ENCODE peak calls at places on chromosomes 11 and 22, in eight cellular contexts. K is mesothelial cell of epicardium; P is activated CD8-positive, alpha-beta T cell treated with anti-CD3 and anti-CD28 coated beads for 36 hours; E is epithelial cell of esophagus; F is heart right ventricle; H is H9; Y is fibroblast of pulmonary artery; Q is pancreas. Z is an unnamed sample.

GRCh38 chr11:122686106-122686505 is 30.6 kb downstream of the UBASH3B start:
- DNase-seq in K (no peak), P (no peak), E (peak; percentile 46), F (no peak), H (no peak), Y (no peak), Q (no peak), Z (no peak)

GRCh38 chr11:113615098-113615497 is 91.0 kb downstream of the TMPRSS5 start:
- DNase-seq in K (no peak), P (no peak), E (no peak), F (no peak), H (no peak), Y (no peak), Q (no peak), Z (no peak)

GRCh38 chr11:60974726-60975125 is 3.2 kb downstream of the CD6 start:
- DNase-seq in K (no peak), P (peak; percentile 61), E (no peak), F (no peak), H (no peak), Y (no peak), Q (no peak), Z (no peak)

GRCh38 chr11:67776834-67777530 is 102.6 kb upstream of the ALDH3B2 start:
- DNase-seq in K (no peak), P (no peak), E (no peak), F (no peak), H (no peak), Y (no peak), Q (no peak), Z (no peak)

GRCh38 chr11:17864478-17864941 is 129.9 kb downstream of the KCNC1 start:
- DNase-seq in K (no peak), P (peak; percentile 16), E (peak; percentile 54), F (no peak), H (peak; percentile 51), Y (no peak), Q (no peak), Z (no peak)

GRCh38 chr22:49163258-49163959 is 664.3 kb downstream of the BRD1 start:
- DNase-seq in K (no peak), P (no peak), E (no peak), F (no peak), H (no peak), Y (no peak), Q (peak; percentile 24), Z (no peak)

GRCh38 chr22:30694638-30695350 is at the start of gene OSBP2:
- DNase-seq in K (peak; percentile 32), P (peak; percentile 24), E (peak; percentile 8), F (peak; percentile 5), H (peak; percentile 45), Y (no peak), Q (peak; percentile 89), Z (no peak)

GRCh38 chr22:32617883-32618282 is 143.3 kb downstream of the FBXO7 start:
- DNase-seq in K (no peak), P (no peak), E (no peak), F (no peak), H (no peak), Y (no peak), Q (no peak), Z (no peak)

GRCh38 chr22:30830907-30831306 is 136.2 kb downstream of the OSBP2 start:
- DNase-seq in K (no peak), P (no peak), E (peak; percentile 99), F (peak; percentile 26), H (no peak), Y (peak; percentile 96), Q (no peak), Z (no peak)

GRCh38 chr11:9057888-9058287 is 33.5 kb downstream of the SCUBE2 start:
- DNase-seq in K (no peak), P (no peak), E (no peak), F (no peak), H (peak; percentile 54), Y (no peak), Q (no peak), Z (no peak)
- TF ChIP-seq CTCF in K (no peak), P (no peak), E (no peak), F (no peak), H (no peak), Y (no peak), Q (no peak), Z (no peak)

GRCh38 chr11:6099577-6099976 is 7.9 kb upstream of the OR56B4 start:
- DNase-seq in K (no peak), P (no peak), E (no peak), F (no peak), H (no peak), Y (no peak), Q (no peak), Z (no peak)
- TF ChIP-seq CTCF in K (no peak), P (no peak), E (no peak), F (no peak), H (peak; percentile 52), Y (no peak), Q (no peak), Z (no peak)

GRCh38 chr11:13535819-13536218 is 40.0 kb upstream of the PTH start:
- DNase-seq in K (no peak), P (peak; percentile 3), E (no peak), F (no peak), H (no peak), Y (peak; percentile 2), Q (no peak), Z (no peak)
- TF ChIP-seq CTCF in K (no peak), P (no peak), E (no peak), F (no peak), H (peak; percentile 61), Y (no peak), Q (no peak), Z (no peak)

GRCh38 chr22:38014083-38014482 is 29.7 kb upstream of the SOX10 start:
- DNase-seq in K (no peak), P (no peak), E (no peak), F (no peak), H (no peak), Y (no peak), Q (no peak), Z (no peak)

GRCh38 chr22:38016182-38017078 is 32.1 kb upstream of the SOX10 start:
- DNase-seq in K (no peak), P (no peak), E (peak; percentile 64), F (peak; percentile 39), H (no peak), Y (peak; percentile 78), Q (peak; percentile 83), Z (no peak)

GRCh38 chr22:38017939-38018885 is 33.9 kb upstream of the SOX10 start:
- DNase-seq in K (no peak), P (no peak), E (no peak), F (no peak), H (no peak), Y (no peak), Q (no peak), Z (no peak)

GRCh38 chr22:38018938-38019827 is 34.8 kb upstream of the SOX10 start:
- DNase-seq in K (no peak), P (no peak), E (no peak), F (no peak), H (no peak), Y (no peak), Q (no peak), Z (no peak)

GRCh38 chr22:38017272-38017920 is 33.0 kb upstream of the SOX10 start:
- DNase-seq in K (no peak), P (peak; percentile 17), E (peak; percentile 50), F (peak; percentile 83), H (no peak), Y (peak; percentile 73), Q (no peak), Z (no peak)
- TF ChIP-seq CTCF in K (no peak), P (no peak), E (no peak), F (no peak), H (peak; percentile 16), Y (peak; percentile 14), Q (no peak), Z (no peak)

DNA sequence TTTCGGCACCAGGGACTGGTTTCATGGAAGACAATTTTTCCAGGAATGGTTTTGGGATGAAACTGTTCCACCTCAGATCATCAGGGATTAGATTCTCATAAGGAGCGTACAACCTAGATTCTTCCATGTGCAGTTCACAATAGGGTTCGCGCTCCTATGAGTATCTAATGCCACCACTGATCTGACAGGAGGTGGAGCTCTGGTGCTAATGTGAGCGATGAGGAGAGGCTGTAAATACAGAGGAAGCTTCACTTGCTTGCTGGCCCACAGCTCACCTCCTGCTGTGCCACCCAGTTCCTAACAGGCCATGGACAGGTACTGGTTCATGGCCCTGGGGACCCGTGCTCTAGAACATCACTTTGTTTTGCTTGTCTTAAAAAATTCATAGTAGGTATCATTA is 41.8 kb upstream of the AMPD3 start:
- DNase-seq in K (no peak), P (peak; percentile 72), E (peak; percentile 50), F (peak; percentile 36), H (no peak), Y (no peak), Q (no peak), Z (no peak)
- TF ChIP-seq CTCF in K (no peak), P (peak; percentile 58), E (no peak), F (no peak), H (no peak), Y (no peak), Q (no peak), Z (no peak)

DNA sequence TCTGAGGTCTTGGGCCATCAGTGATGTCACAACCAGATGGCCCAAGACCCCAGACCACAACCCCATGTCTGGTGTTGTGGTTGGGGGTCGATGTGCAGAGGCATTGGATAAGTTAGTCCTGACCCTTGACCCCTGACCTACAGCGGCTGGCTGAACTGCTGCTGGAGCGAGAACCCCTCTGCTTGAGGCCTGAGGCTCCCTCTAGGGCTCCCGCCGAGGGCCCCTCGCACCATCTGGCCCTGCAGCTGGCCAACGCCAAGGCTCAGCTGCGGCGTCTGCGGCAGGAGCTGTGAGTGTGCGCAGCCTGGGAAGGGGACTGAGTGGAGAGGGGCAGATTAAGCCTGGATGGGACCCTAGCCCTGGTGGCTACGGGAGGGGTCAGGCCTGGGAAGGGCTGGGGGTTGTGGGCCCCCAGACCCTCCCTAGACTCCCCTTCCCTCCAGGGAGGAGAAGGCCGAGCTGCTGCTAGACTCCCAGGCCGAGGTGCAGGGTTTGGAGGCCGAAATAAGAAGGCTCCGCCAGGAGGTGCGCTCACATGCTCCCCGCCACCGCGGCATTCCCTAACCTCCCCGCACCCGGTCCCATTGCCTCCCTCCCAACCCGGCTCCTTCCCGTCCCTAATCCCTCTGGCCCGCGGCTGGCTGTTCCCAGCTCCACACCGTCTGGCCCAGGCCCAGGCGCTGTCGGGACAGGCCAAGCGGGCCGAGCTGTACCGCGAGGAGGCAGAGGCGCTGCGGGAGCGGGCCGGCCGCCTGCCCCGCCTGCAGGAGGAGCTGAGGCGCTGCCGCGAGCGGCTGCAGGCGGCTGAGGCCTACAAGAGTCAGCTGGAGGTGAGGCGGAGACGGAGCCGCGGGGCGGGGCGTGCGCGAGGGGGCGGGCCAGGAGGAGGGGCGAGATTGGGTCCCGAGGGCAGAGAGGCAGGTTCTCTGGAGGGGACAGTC is 2.1 kb downstream of the CCDC88B start:
- DNase-seq in K (peak; percentile 79), P (peak; percentile 94), E (peak; percentile 96), F (peak; percentile 86), H (peak; percentile 96), Y (peak; percentile 87), Q (peak; percentile 98), Z (peak; percentile 46)
- TF ChIP-seq CTCF in K (no peak), P (peak; percentile 44), E (peak; percentile 30), F (peak; percentile 36), H (peak; percentile 59), Y (no peak), Q (peak; percentile 25), Z (peak; percentile 50)

Z was measured in thoracic aorta.